ENCODE peak calls at places on chromosomes 2 and 18, in ten cellular contexts. E is T-helper 1 cell; G is brain microvascular endothelial cell; F is NCI-H1105; O is EL; K is activated CD8-positive, alpha-beta memory T cell treated with anti-CD3 and anti-CD28 coated beads for 24 hours; N is fibroblast of mammary gland; U is lower lobe of right lung; S is fibroblast of pulmonary artery; Y is nephron progenitor cell. I is an unnamed sample.
A peak's percentile ranks its signal among the peaks of the same experiment; 100 is the strongest.

GRCh38 chr2:64985457-64985856 is 3.7 kb upstream of the SLC1A4 start:
- DNase-seq in N (no peak), U (no peak), S (no peak), F (no peak), Y (no peak), K (no peak), G (no peak), E (no peak), O (no peak), I (no peak)

GRCh38 chr2:240236217-240237111 is 96.0 kb upstream of the OTOS start:
- DNase-seq in G (no peak), N (no peak), F (no peak), K (no peak), Y (peak; percentile 70), S (no peak), U (peak; percentile 48), O (no peak), E (no peak), I (peak; percentile 67)

GRCh38 chr18:12639990-12640880 is 17.7 kb downstream of the SPIRE1 start:
- DNase-seq in E (no peak), O (peak; percentile 89), Y (no peak), U (no peak), K (no peak), G (peak; percentile 88), S (peak; percentile 76), N (peak; percentile 76), F (no peak), I (no peak)

GRCh38 chr2:10765461-10765860 is 44.0 kb downstream of the ATP6V1C2 start:
- DNase-seq in N (no peak), Y (no peak), U (no peak), K (no peak), F (no peak), O (no peak), G (no peak), E (no peak), S (no peak), I (no peak)

GRCh38 chr2:26876260-26876659 is 28.3 kb downstream of the DPYSL5 start:
- DNase-seq in N (no peak), K (no peak), Y (no peak), O (no peak), G (no peak), U (no peak), E (no peak), F (no peak), S (no peak), I (no peak)

GRCh38 chr2:81858998-81859397 is 1554.4 kb upstream of the LRRTM1 start:
- DNase-seq in S (no peak), N (no peak), K (no peak), G (no peak), F (no peak), E (no peak), O (no peak), Y (no peak), U (no peak), I (no peak)

GRCh38 chr18:10213526-10213925 is 240.9 kb upstream of the APCDD1 start:
- DNase-seq in O (peak; percentile 32), G (peak; percentile 6), K (no peak), F (no peak), E (no peak), N (peak; percentile 33), Y (no peak), U (no peak), S (peak; percentile 59), I (no peak)

GRCh38 chr2:7111626-7112025 is 194.4 kb downstream of the RNF144A start:
- DNase-seq in E (no peak), F (no peak), Y (no peak), O (no peak), K (peak; percentile 43), S (no peak), N (no peak), G (no peak), U (no peak), I (no peak)

GRCh38 chr2:234313498-234313897 is 183.4 kb downstream of the ARL4C start:
- DNase-seq in O (no peak), E (no peak), S (no peak), U (no peak), N (no peak), F (no peak), Y (no peak), G (no peak), K (no peak), I (no peak)

GRCh38 chr2:241268716-241269445 is 46.6 kb downstream of the HDLBP start:
- DNase-seq in G (peak; percentile 15), E (no peak), U (no peak), O (peak; percentile 86), S (no peak), K (peak; percentile 11), F (no peak), Y (no peak), N (peak; percentile 78), I (no peak)

GRCh38 chr2:240919161-240919781 is 13.1 kb downstream of the CROCC2 start:
- DNase-seq in G (no peak), N (no peak), Y (peak; percentile 2), U (no peak), F (no peak), E (no peak), O (no peak), S (no peak), K (no peak), I (peak; percentile 5)

GRCh38 chr2:240142256-240142775 is 1.9 kb upstream of the OTOS start:
- DNase-seq in F (no peak), U (peak; percentile 36), G (no peak), S (no peak), N (no peak), O (no peak), Y (no peak), K (no peak), E (no peak), I (no peak)

GRCh38 chr2:61832183-61832841 is 21.5 kb downstream of the FAM161A start:
- DNase-seq in Y (no peak), U (no peak), G (no peak), S (no peak), E (no peak), O (no peak), N (no peak), F (no peak), K (no peak), I (no peak)

GRCh38 chr2:181471783-181472182 is 14.6 kb downstream of the ITGA4 start:
- DNase-seq in Y (no peak), E (no peak), G (no peak), U (no peak), O (no peak), N (no peak), K (no peak), S (no peak), F (no peak), I (no peak)

GRCh38 chr2:128596453-128597430 is 278.1 kb upstream of the HS6ST1 start:
- DNase-seq in K (peak; percentile 40), F (no peak), Y (no peak), S (no peak), U (no peak), N (no peak), E (no peak), O (no peak), G (no peak), I (peak; percentile 11)

GRCh38 chr2:217902281-217903141 is 100.3 kb downstream of the TNS1 start:
- DNase-seq in F (no peak), Y (peak; percentile 48), S (peak; percentile 87), K (no peak), N (peak; percentile 71), O (peak; percentile 68), G (peak; percentile 57), E (no peak), U (peak; percentile 88), I (peak; percentile 82)

GRCh38 chr2:85326406-85326945 is 1.3 kb downstream of the TGOLN2 start:
- DNase-seq in N (peak; percentile 43), U (no peak), E (no peak), O (peak; percentile 40), F (no peak), S (peak; percentile 71), Y (no peak), G (no peak), K (peak; percentile 77), I (no peak)

GRCh38 chr2:204982303-204982702 is 437.0 kb downstream of the PARD3B start:
- DNase-seq in F (no peak), N (peak; percentile 3), O (no peak), Y (no peak), E (no peak), U (no peak), S (peak; percentile 4), K (no peak), G (no peak), I (no peak)

GRCh38 chr2:105330681-105331375 is 1.3 kb upstream of the TGFBRAP1 start:
- DNase-seq in U (no peak), K (no peak), S (no peak), G (no peak), O (no peak), E (no peak), Y (no peak), F (no peak), N (no peak), I (no peak)

GRCh38 chr2:73243884-73244570 is 9.9 kb downstream of the CCT7 start:
- DNase-seq in U (no peak), G (no peak), Y (no peak), F (peak; percentile 27), O (peak; percentile 82), K (no peak), S (peak; percentile 73), E (no peak), N (peak; percentile 40), I (no peak)

GRCh38 chr2:72325592-72326422 is 178.1 kb upstream of the CYP26B1 start:
- DNase-seq in E (no peak), K (no peak), O (peak; percentile 28), N (peak; percentile 21), Y (peak; percentile 51), F (no peak), U (no peak), G (peak; percentile 6), S (peak; percentile 28), I (no peak)

GRCh38 chr2:127173073-127173472 is 47.0 kb downstream of the CYP27C1 start:
- DNase-seq in Y (no peak), U (no peak), E (no peak), S (peak; percentile 86), O (peak; percentile 79), N (peak; percentile 98), K (no peak), F (no peak), G (peak; percentile 82), I (no peak)

GRCh38 chr2:8754056-8754790 is 72.4 kb downstream of the ID2 start:
- DNase-seq in E (no peak), G (peak; percentile 11), S (peak; percentile 41), F (peak; percentile 31), U (no peak), N (peak; percentile 28), O (peak; percentile 1), K (no peak), Y (no peak), I (no peak)

GRCh38 chr2:184815824-184816223 is 217.5 kb downstream of the ZNF804A start:
- DNase-seq in U (no peak), G (no peak), K (no peak), F (no peak), Y (no peak), S (no peak), E (no peak), O (no peak), N (no peak), I (no peak)